ENCODE peak calls at places on chromosomes 13 and 19, in six cellular contexts. N is AG04449, J is AG09309, D is kidney, G is nephron progenitor cell, U is cardiac muscle cell. M is an unnamed sample.

GRCh38 chr13:57633950-57634828 is 2.6 kb downstream of the PCDH17 start:
- DNase-seq in G (peak; percentile 16), D (peak; percentile 77), U (no peak), N (no peak), J (no peak), M (peak; percentile 13)

GRCh38 chr13:59754411-59754810 is 409.3 kb downstream of the DIAPH3 start:
- DNase-seq in G (no peak), N (no peak), D (no peak), J (no peak), U (no peak), M (no peak)

GRCh38 chr13:100484708-100485107 is 103.9 kb downstream of the GGACT start:
- DNase-seq in U (no peak), J (peak; percentile 7), N (no peak), D (no peak), G (no peak), M (no peak)

GRCh38 chr13:105442941-105443340 is 1092.5 kb downstream of the EFNB2 start:
- DNase-seq in U (no peak), J (peak; percentile 91), D (no peak), G (no peak), N (peak; percentile 96), M (no peak)

GRCh38 chr13:106617561-106617960 is 49.6 kb upstream of the ARGLU1 start:
- DNase-seq in J (no peak), U (no peak), D (no peak), G (no peak), N (no peak), M (no peak)

GRCh38 chr13:98938801-98939200 is 39.1 kb downstream of the DOCK9 start:
- DNase-seq in G (peak; percentile 39), N (no peak), J (no peak), D (no peak), U (peak; percentile 68), M (no peak)

GRCh38 chr19:44807652-44808462 is 1.0 kb upstream of the BCAM start:
- DNase-seq in G (peak; percentile 74), U (peak; percentile 74), N (no peak), D (peak; percentile 92), J (no peak), M (peak; percentile 70)

GRCh38 chr13:32594339-32594738 is 8.1 kb downstream of the PDS5B start:
- DNase-seq in G (no peak), U (no peak), J (no peak), N (no peak), D (no peak), M (no peak)

GRCh38 chr13:26499209-26499601 is 58.3 kb upstream of the WASF3 start:
- DNase-seq in N (no peak), U (no peak), J (no peak), G (no peak), D (no peak), M (no peak)

GRCh38 chr13:94674609-94675348 is 37.6 kb downstream of the SOX21 start:
- DNase-seq in D (no peak), U (peak; percentile 77), N (no peak), J (no peak), G (peak; percentile 75), M (peak; percentile 51)

GRCh38 chr13:30681489-30682242 is 53.7 kb upstream of the ALOX5AP start:
- DNase-seq in U (no peak), J (peak; percentile 68), D (no peak), N (peak; percentile 34), G (no peak), M (no peak)

GRCh38 chr19:43305642-43306041 is 36.3 kb upstream of the PSG9 start:
- DNase-seq in D (no peak), J (no peak), G (no peak), N (no peak), U (no peak), M (no peak)
- TF ChIP-seq CTCF in D (no peak), J (peak; percentile 16), G (no peak), N (no peak), U (no peak), M (no peak)

GRCh38 chr19:46373573-46374359 is 26.9 kb downstream of the PPP5C start:
- DNase-seq in G (no peak), J (no peak), N (no peak), D (peak; percentile 98), U (no peak), M (no peak)

GRCh38 chr19:46369817-46370216 is 22.9 kb downstream of the PPP5C start:
- DNase-seq in D (no peak), J (no peak), N (no peak), U (no peak), G (no peak), M (no peak)

GRCh38 chr19:46371371-46371901 is 24.5 kb downstream of the PPP5C start:
- DNase-seq in D (peak; percentile 52), J (no peak), U (no peak), G (no peak), N (no peak), M (no peak)

GRCh38 chr19:46374526-46375475 is 27.9 kb downstream of the PPP5C start:
- DNase-seq in J (no peak), D (no peak), U (no peak), G (no peak), N (no peak), M (no peak)

DNA sequence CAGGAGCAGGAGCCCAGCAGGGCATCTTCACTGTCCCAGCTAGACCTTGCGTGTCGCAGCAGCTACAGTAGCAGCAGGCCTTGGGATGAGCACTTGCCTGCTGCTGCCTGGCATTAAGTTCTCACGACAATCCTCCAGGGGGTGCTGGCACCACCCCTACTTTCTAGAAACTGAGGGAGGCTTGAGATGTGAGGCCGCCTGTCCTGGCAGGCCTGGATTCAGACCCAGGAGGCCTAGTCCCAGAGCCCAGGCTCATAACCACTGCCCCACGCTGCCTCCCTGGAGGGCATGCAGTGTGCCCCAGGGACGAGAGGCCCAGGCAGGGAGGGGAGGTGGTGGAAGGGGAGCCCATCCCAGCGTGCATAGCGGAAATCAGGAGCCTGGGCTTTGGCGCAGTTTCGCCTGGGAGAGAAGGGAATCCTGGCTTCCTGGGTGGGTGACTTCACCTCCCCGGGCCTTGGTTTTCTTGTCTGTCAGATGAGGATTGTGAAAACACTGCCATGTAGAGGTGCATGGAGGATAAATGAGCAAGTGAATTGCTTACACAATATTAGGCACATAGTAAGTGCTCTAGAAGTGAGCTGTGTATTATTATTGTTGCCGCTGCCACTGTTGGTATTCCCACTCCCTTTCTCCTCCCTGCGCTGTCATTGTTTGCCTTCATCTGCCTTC is 26.1 kb downstream of the PPP5C start:
- DNase-seq in D (peak; percentile 76), G (no peak), J (no peak), N (no peak), U (no peak), M (no peak)
- TF ChIP-seq CTCF in D (peak; percentile 2), G (no peak), J (peak; percentile 6), N (peak; percentile 41), U (peak; percentile 43), M (no peak)

GRCh38 chr19:10819124-10820060 is 16.6 kb downstream of the TMED1 start:
- DNase-seq in U (no peak), G (no peak), N (no peak), D (no peak), J (no peak), M (no peak)

GRCh38 chr19:10817291-10818038 is 18.5 kb downstream of the TMED1 start:
- DNase-seq in D (peak; percentile 90), J (peak; percentile 94), N (peak; percentile 90), U (no peak), G (no peak), M (no peak)

GRCh38 chr19:10816691-10817090 is 19.3 kb downstream of the TMED1 start:
- DNase-seq in G (no peak), D (no peak), J (no peak), N (no peak), U (no peak), M (no peak)

GRCh38 chr19:10818306-10819123 is 17.5 kb downstream of the TMED1 start:
- DNase-seq in J (no peak), D (no peak), N (no peak), G (no peak), U (no peak), M (no peak)

GRCh38 chr19:10820173-10820572 is 15.8 kb downstream of the TMED1 start:
- DNase-seq in N (no peak), G (no peak), J (no peak), D (no peak), U (no peak), M (no peak)
- TF ChIP-seq CTCF in N (no peak), G (no peak), J (peak; percentile 32), D (no peak), U (no peak), M (peak; percentile 22)

GRCh38 chr19:41691268-41691970 is 3.3 kb upstream of the CEACAM7 start:
- DNase-seq in D (no peak), J (no peak), G (no peak), N (no peak), U (no peak), M (peak; percentile 64)
- TF ChIP-seq CTCF in D (peak; percentile 26), J (peak; percentile 64), G (no peak), N (peak; percentile 59), U (peak; percentile 70), M (peak; percentile 65)

DNA sequence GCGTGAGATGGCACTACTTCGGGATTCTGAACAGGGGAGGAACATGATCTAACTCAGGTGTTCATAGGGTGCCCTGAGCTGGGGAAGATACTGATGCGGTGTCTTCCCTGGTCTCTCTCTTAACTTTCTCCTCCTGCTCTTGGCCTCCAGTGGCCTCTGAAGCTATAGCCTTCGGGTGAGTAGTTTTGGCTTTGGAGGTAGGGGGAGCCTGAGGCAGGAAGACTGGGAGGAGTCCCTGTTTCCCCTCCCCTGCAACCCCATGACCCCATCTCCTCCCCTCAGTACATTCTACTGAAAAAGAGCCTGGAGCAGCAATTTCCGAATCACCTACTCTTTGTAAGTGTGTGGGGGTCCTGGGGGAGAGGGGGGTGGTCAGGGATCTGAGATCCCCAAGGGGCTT is 3.5 kb downstream of the SELENOV start:
- DNase-seq in D (no peak), N (no peak), G (no peak), J (no peak), U (no peak), M (no peak)
- TF ChIP-seq CTCF in D (no peak), N (no peak), G (no peak), J (no peak), U (no peak), M (no peak)

M was measured in GM13976.